ENCODE peak calls at places on chromosome 6, in nine cellular contexts. Z is myocyte; R is amniotic stem cell; P is HCT116; J is mesothelial cell of epicardium; U is hepatocyte; S is naive thymus-derived CD8-positive, alpha-beta T cell; Y is activated CD4-positive, alpha-beta T cell treated with anti-CD3 and anti-CD28 coated beads, Interleukin-2, amount 50 U/mL, for 1 hour; C is GM19239. Q is an unnamed sample.

GRCh38 chr6:64084201-64084663 is 448.6 kb downstream of the PHF3 start:
- DNase-seq in Z (no peak), R (no peak), P (no peak), J (no peak), U (peak; percentile 53), S (no peak), Y (no peak), C (no peak), Q (no peak)

GRCh38 chr6:8047466-8048292 is 16.5 kb downstream of the BLOC1S5 start:
- DNase-seq in Z (no peak), R (no peak), P (no peak), J (no peak), U (no peak), S (no peak), Y (no peak), C (no peak), Q (no peak)

GRCh38 chr6:45617441-45617840 is 239.7 kb upstream of the SUPT3H start:
- DNase-seq in Z (peak; percentile 71), R (no peak), P (no peak), J (no peak), U (no peak), S (no peak), Y (no peak), C (no peak), Q (no peak)

GRCh38 chr6:88538130-88538706 is 372.1 kb upstream of the CNR1 start:
- DNase-seq in Z (peak; percentile 49), R (no peak), P (no peak), J (no peak), U (peak; percentile 52), S (no peak), Y (no peak), C (no peak), Q (no peak)

GRCh38 chr6:29530671-29531310 is 28.7 kb downstream of the UBD start:
- DNase-seq in Z (no peak), R (no peak), P (no peak), J (no peak), U (no peak), S (no peak), Y (no peak), C (no peak), Q (no peak)

GRCh38 chr6:32146287-32146686 is 5.5 kb downstream of the PRRT1 start:
- DNase-seq in Z (no peak), R (no peak), P (no peak), J (no peak), U (peak; percentile 11), S (no peak), Y (no peak), C (no peak), Q (no peak)

GRCh38 chr6:166005401-166005845 is 162.2 kb downstream of the TBXT start:
- DNase-seq in Z (peak; percentile 14), R (no peak), P (no peak), J (no peak), U (peak; percentile 37), S (no peak), Y (no peak), C (no peak), Q (no peak)

GRCh38 chr6:27130668-27131428 is 116.7 kb upstream of the PRSS16 start:
- DNase-seq in Z (no peak), R (no peak), P (no peak), J (no peak), U (no peak), S (no peak), Y (no peak), C (no peak), Q (no peak)

GRCh38 chr6:150588862-150589499 is 10.7 kb upstream of the PLEKHG1 start:
- DNase-seq in Z (no peak), R (no peak), P (no peak), J (no peak), U (no peak), S (no peak), Y (no peak), C (no peak), Q (no peak)

GRCh38 chr6:78947962-78948361 is 80.6 kb downstream of the IRAK1BP1 start:
- DNase-seq in Z (peak; percentile 5), R (peak; percentile 4), P (no peak), J (no peak), U (no peak), S (no peak), Y (no peak), C (no peak), Q (peak; percentile 3)

GRCh38 chr6:39170860-39171259 is 55.9 kb upstream of the SAYSD1 start:
- DNase-seq in Z (no peak), R (no peak), P (no peak), J (no peak), U (no peak), S (no peak), Y (no peak), C (no peak), Q (no peak)

GRCh38 chr6:36679043-36679821 is 718 bp downstream of the CDKN1A start:
- DNase-seq in Z (peak; percentile 80), R (no peak), P (no peak), J (no peak), U (peak; percentile 71), S (peak; percentile 19), Y (no peak), C (no peak), Q (no peak)

GRCh38 chr6:43911625-43912577 is 141.9 kb downstream of the VEGFA start:
- DNase-seq in Z (no peak), R (no peak), P (no peak), J (no peak), U (peak; percentile 62), S (no peak), Y (no peak), C (no peak), Q (no peak)

GRCh38 chr6:110329729-110330436 is 28.3 kb downstream of the METTL24 start:
- DNase-seq in Z (no peak), R (no peak), P (no peak), J (no peak), U (peak; percentile 48), S (no peak), Y (no peak), C (no peak), Q (no peak)

GRCh38 chr6:28757429-28758045 is 166.2 kb downstream of the TRIM27 start:
- DNase-seq in Z (no peak), R (no peak), P (no peak), J (no peak), U (no peak), S (no peak), Y (no peak), C (no peak), Q (no peak)

GRCh38 chr6:166905505-166906134 is 50.7 kb downstream of the RNASET2 start:
- DNase-seq in Z (no peak), R (no peak), P (no peak), J (no peak), U (no peak), S (no peak), Y (no peak), C (no peak), Q (no peak)

GRCh38 chr6:43803783-43804549 is 34.0 kb downstream of the VEGFA start:
- DNase-seq in Z (no peak), R (no peak), P (peak; percentile 22), J (no peak), U (peak; percentile 68), S (no peak), Y (no peak), C (no peak), Q (no peak)

GRCh38 chr6:75930954-75931689 is 141.3 kb downstream of the IMPG1 start:
- DNase-seq in Z (no peak), R (no peak), P (no peak), J (no peak), U (no peak), S (no peak), Y (no peak), C (no peak), Q (no peak)

GRCh38 chr6:97703661-97704060 is 420.6 kb upstream of the MMS22L start:
- DNase-seq in Z (no peak), R (no peak), P (no peak), J (no peak), U (no peak), S (no peak), Y (no peak), C (no peak), Q (no peak)

GRCh38 chr6:109925060-109925459 is 53.1 kb upstream of the GPR6 start:
- DNase-seq in Z (peak; percentile 3), R (no peak), P (no peak), J (no peak), U (no peak), S (no peak), Y (no peak), C (no peak), Q (no peak)

GRCh38 chr6:29499704-29500103 is 11.9 kb upstream of the MAS1L start:
- DNase-seq in Z (no peak), R (no peak), P (no peak), J (no peak), U (no peak), S (no peak), Y (no peak), C (no peak), Q (no peak)

GRCh38 chr6:74369556-74369993 is 673.6 kb downstream of the CD109 start:
- DNase-seq in Z (no peak), R (peak; percentile 45), P (no peak), J (no peak), U (no peak), S (no peak), Y (no peak), C (no peak), Q (no peak)

GRCh38 chr6:110398778-110399177 is 16.6 kb downstream of the DDO start:
- DNase-seq in Z (peak; percentile 29), R (peak; percentile 1), P (no peak), J (no peak), U (no peak), S (no peak), Y (no peak), C (no peak), Q (peak; percentile 69)

GRCh38 chr6:49558233-49558632 is 7.8 kb downstream of the C6orf141 start:
- DNase-seq in Z (no peak), R (no peak), P (no peak), J (no peak), U (no peak), S (no peak), Y (no peak), C (no peak), Q (no peak)

GRCh38 chr6:15417811-15418210 is 171.9 kb downstream of the JARID2 start:
- DNase-seq in Z (no peak), R (no peak), P (no peak), J (no peak), U (no peak), S (no peak), Y (no peak), C (no peak), Q (no peak)

GRCh38 chr6:158153576-158153975 is 14.5 kb downstream of the SERAC1 start:
- DNase-seq in Z (no peak), R (no peak), P (no peak), J (no peak), U (no peak), S (no peak), Y (no peak), C (no peak), Q (no peak)

GRCh38 chr6:96626749-96627353 is 63.9 kb downstream of the FHL5 start:
- DNase-seq in Z (peak; percentile 26), R (peak; percentile 2), P (peak; percentile 22), J (no peak), U (peak; percentile 45), S (peak; percentile 16), Y (no peak), C (no peak), Q (peak; percentile 12)

GRCh38 chr6:96990462-96990861 is 65.9 kb downstream of the KLHL32 start:
- DNase-seq in Z (no peak), R (no peak), P (no peak), J (no peak), U (no peak), S (no peak), Y (no peak), C (no peak), Q (no peak)

GRCh38 chr6:167827062-167827587 is 414 bp downstream of the AFDN start:
- DNase-seq in Z (no peak), R (no peak), P (no peak), J (no peak), U (no peak), S (no peak), Y (no peak), C (peak; percentile 77), Q (peak; percentile 58)

GRCh38 chr6:108295676-108296075 is 822 bp downstream of the AFG1L start:
- DNase-seq in Z (no peak), R (no peak), P (no peak), J (no peak), U (no peak), S (no peak), Y (no peak), C (no peak), Q (no peak)

GRCh38 chr6:111176763-111177099 is 89.4 kb downstream of the SLC16A10 start:
- DNase-seq in Z (no peak), R (no peak), P (no peak), J (no peak), U (no peak), S (no peak), Y (no peak), C (no peak), Q (no peak)